ENCODE peak calls at places on chromosome 5, in nine cellular contexts. E is activated T-cell treated with anti-CD3 and anti-CD28 coated beads, Interleukin-2, amount 50 U/mL, for 72 hours; J is central memory CD8-positive, alpha-beta T cell; Q is Panc1; Z is PC-3; M is aorta; N is stimulated activated effector memory CD8-positive, alpha-beta T cell treated with anti-CD3 and anti-CD28 coated beads, Interleukin-12 subunit alpha, Interleukin-12 subunit beta, amount 100 ng/mL, for 72 hours; W is activated CD4-positive, alpha-beta T cell treated with anti-CD3 and anti-CD28 coated beads for 36 hours; R is CD8-positive, alpha-beta T cell. O is an unnamed sample.

GRCh38 chr5:132095077-132095744 is 21.6 kb downstream of the CSF2 start:
- ATAC-seq in E (no peak), J (no peak), Q (peak), Z (no peak), M (no peak), N (no peak), W (no peak), R (peak), O (no peak)

GRCh38 chr5:32639943-32640342 is 54.6 kb downstream of the SUB1 start:
- ATAC-seq in E (no peak), J (no peak), Q (no peak), Z (no peak), M (no peak), N (no peak), W (no peak), R (no peak), O (no peak)

GRCh38 chr5:117893211-117893610 is 1095.1 kb downstream of the DTWD2 start:
- ATAC-seq in E (no peak), J (no peak), Q (no peak), Z (no peak), M (no peak), N (no peak), W (no peak), R (no peak), O (no peak)

GRCh38 chr5:11281842-11282241 is 520.8 kb upstream of the DAP start:
- ATAC-seq in E (no peak), J (no peak), Q (no peak), Z (no peak), M (no peak), N (no peak), W (no peak), R (no peak), O (no peak)

GRCh38 chr5:142175039-142175438 is 66.5 kb downstream of the NDFIP1 start:
- ATAC-seq in E (no peak), J (no peak), Q (no peak), Z (no peak), M (no peak), N (no peak), W (no peak), R (no peak), O (no peak)

GRCh38 chr5:137344723-137345322 is 154.3 kb downstream of the SPOCK1 start:
- ATAC-seq in E (no peak), J (no peak), Q (no peak), Z (no peak), M (no peak), N (no peak), W (no peak), R (no peak), O (no peak)

GRCh38 chr5:171445910-171446516 is 26.6 kb downstream of the FGF18 start:
- ATAC-seq in E (no peak), J (no peak), Q (no peak), Z (no peak), M (peak), N (no peak), W (no peak), R (no peak), O (no peak)

GRCh38 chr5:58240286-58240685 is 219.6 kb downstream of the PLK2 start:
- ATAC-seq in E (no peak), J (no peak), Q (no peak), Z (peak), M (no peak), N (no peak), W (no peak), R (no peak), O (no peak)

GRCh38 chr5:126527892-126528291 is 67.1 kb downstream of the ALDH7A1 start:
- ATAC-seq in E (no peak), J (no peak), Q (no peak), Z (peak), M (no peak), N (no peak), W (no peak), R (no peak), O (no peak)

GRCh38 chr5:134904621-134905245 is at the start of gene PCBD2:
- ATAC-seq in E (peak), J (peak), Q (peak), Z (peak), M (peak), N (peak), W (peak), R (peak), O (peak)

GRCh38 chr5:91307023-91307422 is 76.1 kb downstream of the ARRDC3 start:
- ATAC-seq in E (no peak), J (no peak), Q (no peak), Z (no peak), M (peak), N (no peak), W (no peak), R (no peak), O (no peak)

GRCh38 chr5:35822541-35822940 is 34.1 kb upstream of the IL7R start:
- ATAC-seq in E (peak), J (peak), Q (no peak), Z (no peak), M (no peak), N (no peak), W (no peak), R (peak), O (no peak)

GRCh38 chr5:8057764-8058163 is 188.8 kb downstream of the MTRR start:
- ATAC-seq in E (no peak), J (no peak), Q (no peak), Z (no peak), M (no peak), N (no peak), W (no peak), R (no peak), O (no peak)

GRCh38 chr5:132182366-132183040 is 45.1 kb downstream of the P4HA2 start:
- ATAC-seq in E (no peak), J (no peak), Q (peak), Z (no peak), M (no peak), N (no peak), W (no peak), R (no peak), O (no peak)

GRCh38 chr5:147751-148150 is 43.5 kb upstream of the LRRC14B start:
- ATAC-seq in E (no peak), J (no peak), Q (no peak), Z (no peak), M (no peak), N (no peak), W (no peak), R (no peak), O (no peak)

GRCh38 chr5:75510417-75510835 is 1.0 kb downstream of the CERT1 start:
- ATAC-seq in E (no peak), J (no peak), Q (peak), Z (peak), M (peak), N (no peak), W (no peak), R (no peak), O (no peak)

GRCh38 chr5:54066433-54066832 is 243.9 kb downstream of the ARL15 start:
- ATAC-seq in E (no peak), J (no peak), Q (no peak), Z (no peak), M (no peak), N (no peak), W (no peak), R (no peak), O (no peak)

GRCh38 chr5:125582358-125582757 is 835.9 kb upstream of the ZNF608 start:
- ATAC-seq in E (no peak), J (no peak), Q (no peak), Z (no peak), M (peak), N (no peak), W (no peak), R (no peak), O (no peak)